ENCODE peak calls at places on chromosomes 16 and 17, in eight cellular contexts. C is choroid plexus epithelial cell; P is activated T-helper 1 cell treated with anti-CD3 and anti-CD28 coated beads, Interleukin-12 subunit alpha, Interleukin-12 subunit beta, Interleukin-2, Interleukin-4 antibody, amounts not matched to agents 30 ng/mL and 10 ng/mL and 1 ng/mL, durations not matched to agents 14 hours and 24 hours and 36 hours; A is MG63; Q is NCI-H748 treated with DMSO at 0.1 percent for 48 hours; Z is HL-60; F is naive thymus-derived CD8-positive, alpha-beta T cell; T is NCI-H1092 treated with DMSO at 0.1 percent for 48 hours. I is an unnamed sample.

GRCh38 chr17:78361227-78361683 is 1.4 kb upstream of the SOCS3 start:
- DNase-seq in Q (no peak), F (no peak), C (no peak), A (no peak), T (no peak), Z (no peak), P (no peak), I (no peak)

GRCh38 chr16:30615358-30616076 is 5.3 kb upstream of the ZNF689 start:
- DNase-seq in A (peak), C (peak), Z (peak), P (peak), F (peak), Q (no peak), T (peak), I (no peak)

GRCh38 chr17:3693829-3694231 is 2.1 kb downstream of the P2RX5 start:
- DNase-seq in P (peak), Z (no peak), F (no peak), T (no peak), Q (no peak), A (no peak), C (no peak), I (no peak)

GRCh38 chr17:1416414-1416813 is 16.4 kb upstream of the YWHAE start:
- DNase-seq in T (no peak), Z (no peak), Q (no peak), P (no peak), F (no peak), C (no peak), A (no peak), I (no peak)

GRCh38 chr16:87895641-87896141 is 26.4 kb upstream of the SLC7A5 start:
- DNase-seq in A (peak), P (peak), Z (peak), C (peak), Q (no peak), T (no peak), F (peak), I (no peak)

GRCh38 chr16:47236716-47237115 is 93.0 kb upstream of the NETO2 start:
- DNase-seq in P (no peak), C (no peak), T (no peak), Q (no peak), Z (no peak), F (no peak), A (no peak), I (no peak)

GRCh38 chr16:47258874-47259461 is 115.2 kb upstream of the NETO2 start:
- DNase-seq in Z (peak), C (peak), F (no peak), T (no peak), A (no peak), Q (no peak), P (no peak), I (no peak)

GRCh38 chr16:30570621-30571443 is 682 bp downstream of the ZNF688 start:
- DNase-seq in F (no peak), Z (no peak), T (peak), Q (no peak), C (peak), A (peak), P (no peak), I (peak)

GRCh38 chr17:40648326-40648968 is 829 bp upstream of the SMARCE1 start:
- DNase-seq in Q (peak), A (peak), Z (peak), T (peak), F (no peak), C (peak), P (no peak), I (peak)

GRCh38 chr17:58303981-58304734 is 23.4 kb upstream of the MPO start:
- DNase-seq in Z (peak), F (peak), P (peak), Q (peak), T (peak), A (peak), C (peak), I (peak)

GRCh38 chr17:73118139-73118538 is 25.7 kb upstream of the SLC39A11 start:
- DNase-seq in T (no peak), C (no peak), F (no peak), A (no peak), Q (no peak), P (no peak), Z (no peak), I (peak)

GRCh38 chr17:80742581-80743180 is 198.0 kb downstream of the RPTOR start:
- DNase-seq in C (no peak), Z (no peak), Q (no peak), A (no peak), P (no peak), F (no peak), T (peak), I (no peak)

GRCh38 chr17:45902892-45903346 is 8.6 kb downstream of the MAPT start:
- DNase-seq in Z (no peak), C (no peak), P (no peak), T (peak), A (no peak), F (no peak), Q (no peak), I (peak)

GRCh38 chr17:4509402-4509801 is 10.7 kb downstream of the SPNS2 start:
- DNase-seq in Q (no peak), C (peak), Z (no peak), A (no peak), F (peak), T (no peak), P (no peak), I (no peak)

GRCh38 chr16:1610071-1610840 is 1.6 kb downstream of the IFT140 start:
- DNase-seq in P (peak), Z (peak), Q (peak), C (peak), F (peak), A (peak), T (peak), I (peak)

GRCh38 chr17:15777717-15778116 is 45.6 kb downstream of the TBC1D26 start:
- DNase-seq in P (no peak), F (no peak), Z (no peak), T (no peak), Q (no peak), A (no peak), C (no peak), I (no peak)

GRCh38 chr17:38719284-38719942 is 10.7 kb upstream of the CISD3 start:
- DNase-seq in Q (no peak), A (no peak), T (no peak), Z (no peak), C (no peak), F (no peak), P (no peak), I (no peak)

GRCh38 chr17:76567634-76568432 is 17.8 kb downstream of the ST6GALNAC2 start:
- DNase-seq in F (peak), Q (no peak), T (no peak), P (no peak), C (no peak), Z (peak), A (no peak), I (peak)